ENCODE peak calls at places on chromosomes 1 and 21, in seven cellular contexts. V is progenitor cell of endocrine pancreas, M is skeletal muscle cell, X is RWPE1, O is EH, K is AG04450, D is breast epithelium. G is an unnamed sample.

GRCh38 chr1:36217667-36218066 is 6.6 kb upstream of the THRAP3 start:
- DNase-seq in O (peak; percentile 57), D (no peak), X (no peak), V (no peak), K (no peak), M (no peak), G (peak; percentile 48)

GRCh38 chr1:153087692-153088091 is 6.6 kb downstream of the SPRR2E start:
- DNase-seq in X (no peak), K (no peak), D (no peak), O (no peak), V (no peak), M (no peak), G (no peak)

GRCh38 chr1:58895559-58896135 is 111.8 kb upstream of the JUN start:
- DNase-seq in K (no peak), O (peak; percentile 59), V (no peak), M (no peak), X (no peak), D (no peak), G (peak; percentile 22)

GRCh38 chr1:27360159-27361043 is 6.4 kb downstream of the MAP3K6 start:
- DNase-seq in V (no peak), O (no peak), X (no peak), D (no peak), K (no peak), M (no peak), G (no peak)

GRCh38 chr21:36584980-36585940 is 105.3 kb upstream of the CLDN14 start:
- DNase-seq in O (no peak), M (no peak), X (no peak), V (no peak), K (no peak), D (no peak), G (no peak)

GRCh38 chr1:87728169-87728568 is 399.5 kb downstream of the LMO4 start:
- DNase-seq in V (no peak), O (no peak), D (no peak), K (no peak), X (no peak), M (no peak), G (no peak)

GRCh38 chr21:41170442-41170841 is 2.5 kb downstream of the BACE2 start:
- DNase-seq in D (no peak), O (no peak), V (peak; percentile 39), M (no peak), X (peak; percentile 44), K (no peak), G (peak; percentile 34)

GRCh38 chr1:1433804-1434130 is 1.7 kb upstream of the VWA1 start:
- DNase-seq in X (no peak), D (peak; percentile 58), V (no peak), K (no peak), M (no peak), O (peak; percentile 39), G (peak; percentile 39)

GRCh38 chr1:31753623-31754349 is 10.4 kb downstream of the ADGRB2 start:
- DNase-seq in X (peak; percentile 71), M (no peak), D (no peak), K (no peak), V (no peak), O (peak; percentile 50), G (peak; percentile 18)

GRCh38 chr1:192939440-192939839 is 119.7 kb downstream of the UCHL5 start:
- DNase-seq in M (no peak), X (no peak), V (no peak), K (no peak), D (no peak), O (no peak), G (no peak)

GRCh38 chr1:24345334-24345733 is 26.2 kb downstream of the GRHL3 start:
- DNase-seq in O (peak; percentile 28), K (no peak), V (no peak), X (no peak), M (no peak), D (no peak), G (no peak)

GRCh38 chr1:3466366-3467075 is 12.1 kb downstream of the ARHGEF16 start:
- DNase-seq in O (no peak), D (no peak), M (no peak), V (no peak), X (no peak), K (no peak), G (no peak)

GRCh38 chr1:31572323-31573104 is 3.8 kb upstream of the TINAGL1 start:
- DNase-seq in V (no peak), O (peak; percentile 85), K (no peak), X (peak; percentile 53), D (no peak), M (no peak), G (peak; percentile 50)

GRCh38 chr1:32984090-32984828 is 19.6 kb upstream of the RNF19B start:
- DNase-seq in K (no peak), V (no peak), D (no peak), M (no peak), O (peak; percentile 83), X (no peak), G (peak; percentile 74)

GRCh38 chr1:153792631-153793041 is 17.4 kb downstream of the SLC27A3 start:
- DNase-seq in V (no peak), D (no peak), M (no peak), O (no peak), K (no peak), X (no peak), G (no peak)

GRCh38 chr1:24999906-25000305 is 69.8 kb upstream of the RUNX3 start:
- DNase-seq in O (no peak), K (no peak), D (no peak), V (no peak), M (no peak), X (no peak), G (no peak)

GRCh38 chr1:90480271-90480835 is 236.7 kb downstream of the BARHL2 start:
- DNase-seq in M (no peak), K (no peak), X (no peak), D (no peak), V (no peak), O (no peak), G (no peak)

GRCh38 chr21:33904041-33904440 is 11.6 kb downstream of the ATP5PO start:
- DNase-seq in V (no peak), O (no peak), M (no peak), D (no peak), X (no peak), K (no peak), G (no peak)

GRCh38 chr1:232012773-232013386 is 386.3 kb downstream of the DISC1 start:
- DNase-seq in V (no peak), X (no peak), K (peak; percentile 86), D (no peak), O (peak; percentile 72), M (peak; percentile 76), G (peak; percentile 96)

GRCh38 chr1:55060133-55060999 is 21.0 kb downstream of the PCSK9 start:
- DNase-seq in V (no peak), D (peak; percentile 45), M (no peak), O (peak; percentile 41), K (no peak), X (no peak), G (no peak)

GRCh38 chr1:209156991-209157390 is 426.5 kb upstream of the CAMK1G start:
- DNase-seq in D (no peak), X (no peak), V (no peak), K (no peak), O (no peak), M (no peak), G (no peak)

GRCh38 chr1:185991266-185991665 is 257.1 kb downstream of the HMCN1 start:
- DNase-seq in K (no peak), M (no peak), X (no peak), D (no peak), V (no peak), O (no peak), G (no peak)

GRCh38 chr1:212700892-212701819 is 1.5 kb upstream of the BATF3 start:
- DNase-seq in D (peak; percentile 56), X (no peak), M (no peak), O (peak; percentile 69), K (peak; percentile 15), V (no peak), G (peak; percentile 62)

GRCh38 chr1:59549903-59550302 is 253.0 kb downstream of the FGGY start:
- DNase-seq in V (no peak), M (peak; percentile 77), O (peak; percentile 52), D (no peak), K (peak; percentile 26), X (no peak), G (peak; percentile 67)

GRCh38 chr1:12434174-12434573 is 183.8 kb downstream of the DHRS3 start:
- DNase-seq in O (peak; percentile 85), M (no peak), V (no peak), X (peak; percentile 25), D (no peak), K (no peak), G (peak; percentile 86)

GRCh38 chr1:53342735-53343470 is 15.0 kb upstream of the LRP8 start:
- DNase-seq in K (no peak), X (no peak), D (peak; percentile 19), V (peak; percentile 3), M (no peak), O (no peak), G (no peak)

GRCh38 chr1:24027838-24028468 is 47.8 kb upstream of the SRSF10 start:
- DNase-seq in X (peak; percentile 38), D (no peak), M (no peak), O (peak; percentile 74), V (no peak), K (no peak), G (peak; percentile 73)

GRCh38 chr1:174932587-174932986 is 67.2 kb upstream of the CACYBP start:
- DNase-seq in M (no peak), X (no peak), K (no peak), V (no peak), O (no peak), D (no peak), G (no peak)

GRCh38 chr1:1543706-1544099 is 3.3 kb upstream of the TMEM240 start:
- DNase-seq in K (no peak), X (no peak), O (peak; percentile 24), D (peak; percentile 94), M (no peak), V (no peak), G (no peak)

GRCh38 chr21:31543191-31543590 is 116.3 kb upstream of the SOD1 start:
- DNase-seq in D (no peak), O (no peak), K (peak; percentile 37), X (no peak), V (no peak), M (peak; percentile 56), G (peak; percentile 86)

GRCh38 chr21:38925923-38926322 is 120.2 kb downstream of the ETS2 start:
- DNase-seq in O (peak; percentile 97), M (peak; percentile 87), K (peak; percentile 55), X (peak; percentile 78), V (no peak), D (no peak), G (peak; percentile 89)

GRCh38 chr1:208374391-208374941 is 130.3 kb upstream of the PLXNA2 start:
- DNase-seq in M (no peak), O (peak; percentile 11), V (no peak), K (no peak), D (no peak), X (no peak), G (no peak)

GRCh38 chr1:13813398-13814012 is 113.5 kb downstream of the PRDM2 start:
- DNase-seq in X (no peak), D (no peak), K (no peak), O (peak; percentile 39), M (no peak), V (peak; percentile 37), G (no peak)

GRCh38 chr21:38910390-38911008 is 104.8 kb downstream of the ETS2 start:
- DNase-seq in D (no peak), X (peak; percentile 55), K (no peak), V (no peak), M (no peak), O (peak; percentile 12), G (no peak)